ENCODE peak calls at places on chromosomes 13 and 19, in five cellular contexts. J is cardiac muscle cell; G is stimulated activated CD8-positive, alpha-beta memory T cell treated with anti-CD3 and anti-CD28 coated beads, Interleukin-2, amount 100 ng/mL, for 48 hours; S is Caco-2; E is fibroblast of villous mesenchyme. Y is an unnamed sample.

GRCh38 chr19:38657633-38658222 is 10.3 kb downstream of the ACTN4 start:
- DNase-seq in J (no peak), G (no peak), S (no peak), E (peak; percentile 64), Y (peak; percentile 65)

GRCh38 chr19:21233691-21234090 is 91.9 kb downstream of the ZNF431 start:
- DNase-seq in J (no peak), G (no peak), S (no peak), E (no peak), Y (no peak)

GRCh38 chr19:51695702-51696315 is 2.7 kb downstream of the SPACA6 start:
- DNase-seq in J (no peak), G (no peak), S (no peak), E (no peak), Y (no peak)

GRCh38 chr19:46017874-46018675 is 4.8 kb downstream of the PGLYRP1 start:
- DNase-seq in J (no peak), G (no peak), S (no peak), E (no peak), Y (no peak)

GRCh38 chr13:19596960-19597361 is 35.6 kb upstream of the TPTE2 start:
- DNase-seq in J (peak; percentile 13), G (no peak), S (peak; percentile 86), E (peak; percentile 80), Y (no peak)

GRCh38 chr19:46915386-46915785 is 54.6 kb downstream of the ARHGAP35 start:
- DNase-seq in J (peak; percentile 39), G (no peak), S (no peak), E (no peak), Y (no peak)

GRCh38 chr19:38216785-38217746 is 7.0 kb downstream of the DPF1 start:
- DNase-seq in J (no peak), G (no peak), S (peak; percentile 40), E (no peak), Y (no peak)

GRCh38 chr19:35118268-35119026 is 2.8 kb downstream of the FXYD3 start:
- DNase-seq in J (no peak), G (no peak), S (no peak), E (no peak), Y (no peak)

GRCh38 chr19:28535352-28535775 is 677.6 kb downstream of the UQCRFS1 start:
- DNase-seq in J (no peak), G (no peak), S (no peak), E (no peak), Y (no peak)

GRCh38 chr19:21848706-21849105 is 12.7 kb upstream of the ZNF43 start:
- DNase-seq in J (peak; percentile 19), G (no peak), S (no peak), E (no peak), Y (no peak)

Y was measured in stimulated activated effector memory CD8-positive, alpha-beta T cell treated with anti-CD3 and anti-CD28 coated beads, Interleukin-12 subunit alpha, Interleukin-12 subunit beta, amount 100 ng/mL, for 72 hours.